ENCODE peak calls at places on chromosomes 2 and 18, in five cellular contexts. T, D, P, O and Q are unnamed samples.

GRCh38 chr2:203077458-203077857 is 62.8 kb downstream of the NBEAL1 start:
- DNase-seq in P (no peak), O (no peak), T (no peak), D (no peak), Q (no peak)

GRCh38 chr2:195830968-195831810 is 174.2 kb downstream of the SLC39A10 start:
- DNase-seq in O (no peak), P (no peak), T (no peak), D (no peak), Q (no peak)

GRCh38 chr2:127580167-127581049 is 44.9 kb downstream of the MYO7B start:
- DNase-seq in O (no peak), D (no peak), T (no peak), P (no peak), Q (no peak)

GRCh38 chr18:59801576-59801975 is 98.2 kb upstream of the PMAIP1 start:
- DNase-seq in D (no peak), P (no peak), T (no peak), O (no peak), Q (no peak)

GRCh38 chr2:71888741-71889445 is 258.8 kb downstream of the CYP26B1 start:
- DNase-seq in P (no peak), T (no peak), O (no peak), D (no peak), Q (no peak)

GRCh38 chr2:189834059-189834458 is 49.8 kb downstream of the PMS1 start:
- DNase-seq in P (no peak), T (no peak), O (no peak), D (no peak), Q (no peak)

GRCh38 chr18:26894006-26894405 is 28.5 kb upstream of the AQP4 start:
- DNase-seq in O (no peak), T (no peak), P (no peak), D (no peak), Q (no peak)

GRCh38 chr2:146821836-146822316 is 1023.0 kb upstream of the ACVR2A start:
- DNase-seq in P (no peak), D (no peak), T (no peak), O (no peak), Q (no peak)

GRCh38 chr18:59265246-59266018 is 7.8 kb downstream of the RAX start:
- DNase-seq in T (peak), P (no peak), O (no peak), D (no peak), Q (peak)

GRCh38 chr18:52236134-52236533 is 103.9 kb upstream of the DCC start:
- DNase-seq in O (no peak), T (no peak), D (no peak), P (no peak), Q (no peak)

GRCh38 chr18:79774111-79774510 is 23.6 kb upstream of the KCNG2 start:
- DNase-seq in P (no peak), O (no peak), T (no peak), D (no peak), Q (no peak)

GRCh38 chr2:16739778-16740581 is 74.3 kb upstream of the CYRIA start:
- DNase-seq in T (no peak), O (no peak), D (no peak), P (no peak), Q (no peak)

GRCh38 chr2:110103060-110103961 is 12.3 kb downstream of the MALL start:
- DNase-seq in O (no peak), T (no peak), D (no peak), P (no peak), Q (no peak)

GRCh38 chr18:62878305-62878704 is 163.0 kb downstream of the PHLPP1 start:
- DNase-seq in O (no peak), D (no peak), T (no peak), P (no peak), Q (no peak)

GRCh38 chr2:232870766-232871371 is 805 bp downstream of the SNORC start:
- DNase-seq in O (no peak), D (no peak), T (no peak), P (no peak), Q (no peak)

GRCh38 chr2:727071-727470 is 49.9 kb upstream of the TMEM18 start:
- DNase-seq in D (no peak), T (no peak), O (no peak), P (no peak), Q (no peak)

GRCh38 chr2:149716687-149717086 is 129.1 kb upstream of the MMADHC start:
- DNase-seq in D (no peak), T (no peak), P (no peak), O (no peak), Q (no peak)

GRCh38 chr2:8576525-8577157 is 105.2 kb upstream of the ID2 start:
- DNase-seq in O (no peak), T (no peak), D (no peak), P (no peak), Q (no peak)

GRCh38 chr2:19767876-19768275 is 133.9 kb downstream of the TTC32 start:
- DNase-seq in T (no peak), O (no peak), P (no peak), D (no peak), Q (no peak)

GRCh38 chr2:78118037-78118436 is 595.9 kb upstream of the LRRTM4 start:
- DNase-seq in P (no peak), D (no peak), T (no peak), O (no peak), Q (no peak)

GRCh38 chr2:240233891-240234502 is 93.5 kb upstream of the OTOS start:
- DNase-seq in P (no peak), D (no peak), T (no peak), O (no peak), Q (no peak)

GRCh38 chr18:50753311-50753710 is 66.5 kb downstream of the MRO start:
- DNase-seq in P (no peak), O (no peak), D (no peak), T (no peak), Q (no peak)

GRCh38 chr2:47819834-47820233 is 36.9 kb downstream of the MSH6 start:
- DNase-seq in T (no peak), D (no peak), O (no peak), P (no peak), Q (no peak)

GRCh38 chr2:131152065-131152464 is 46.9 kb downstream of the PLEKHB2 start:
- DNase-seq in O (no peak), T (no peak), D (no peak), P (no peak), Q (no peak)

GRCh38 chr18:24421831-24422230 is 4.6 kb upstream of the IMPACT start:
- DNase-seq in O (no peak), P (no peak), D (no peak), T (no peak), Q (no peak)

GRCh38 chr18:79867666-79868065 is 69.9 kb downstream of the KCNG2 start:
- DNase-seq in T (no peak), O (no peak), P (no peak), D (no peak), Q (no peak)

GRCh38 chr2:191043438-191043837 is 29.5 kb upstream of the STAT1 start:
- DNase-seq in O (no peak), P (no peak), D (no peak), T (no peak), Q (no peak)

GRCh38 chr2:129915303-129915840 is 64.1 kb upstream of the RAB6C start:
- DNase-seq in P (no peak), T (peak), O (no peak), D (no peak), Q (no peak)

GRCh38 chr2:893311-893710 is 57.3 kb upstream of the SNTG2 start:
- DNase-seq in O (no peak), D (no peak), T (no peak), P (peak), Q (no peak)